ENCODE peak calls at places on chromosome 14, in nine cellular contexts. M, U, J, T, O, Y, N, G and L are unnamed samples.

GRCh38 chr14:28651148-28651547 is 115.4 kb upstream of the FOXG1 start:
- DNase-seq in M (no peak), U (no peak), J (no peak), T (no peak), O (no peak), Y (no peak), N (no peak), G (no peak), L (no peak)

GRCh38 chr14:99593971-99594841 is 9.8 kb downstream of the CCDC85C start:
- DNase-seq in M (no peak), U (no peak), J (no peak), T (no peak), O (no peak), Y (no peak), N (no peak), G (no peak), L (no peak)

GRCh38 chr14:100534528-100535286 is 52.5 kb downstream of the BEGAIN start:
- DNase-seq in M (peak; percentile 13), U (peak; percentile 3), J (no peak), T (no peak), O (no peak), Y (peak; percentile 2), N (no peak), G (no peak), L (no peak)

GRCh38 chr14:90629471-90629870 is 186.8 kb downstream of the TTC7B start:
- DNase-seq in M (no peak), U (no peak), J (no peak), T (no peak), O (no peak), Y (no peak), N (no peak), G (no peak), L (no peak)

GRCh38 chr14:101969480-101969879 is 5.1 kb downstream of the DYNC1H1 start:
- DNase-seq in M (no peak), U (no peak), J (no peak), T (no peak), O (no peak), Y (no peak), N (no peak), G (no peak), L (no peak)

GRCh38 chr14:68680541-68681051 is 112.3 kb downstream of the ZFP36L1 start:
- DNase-seq in M (no peak), U (no peak), J (no peak), T (no peak), O (no peak), Y (no peak), N (no peak), G (no peak), L (no peak)

GRCh38 chr14:50846171-50846880 is 15.4 kb upstream of the NIN start:
- DNase-seq in M (no peak), U (no peak), J (no peak), T (no peak), O (no peak), Y (no peak), N (no peak), G (no peak), L (no peak)

GRCh38 chr14:38254565-38255407 is 1.1 kb downstream of the CLEC14A start:
- DNase-seq in M (peak; percentile 17), U (peak; percentile 16), J (no peak), T (no peak), O (no peak), Y (no peak), N (no peak), G (no peak), L (no peak)

GRCh38 chr14:54532111-54533012 is 22.7 kb downstream of the CGRRF1 start:
- DNase-seq in M (no peak), U (no peak), J (no peak), T (no peak), O (no peak), Y (no peak), N (no peak), G (no peak), L (no peak)